ENCODE peak calls at places on chromosomes 7 and 10, in five cellular contexts. One of them, this sample, is unnamed.

GRCh38 chr10:12587408-12587807 is 238.1 kb downstream of the CAMK1D start:
- DNase-seq in tibial nerve: no peak
- DNase-seq in A549: no peak
- DNase-seq in HCT116: no peak
- DNase-seq in transverse colon: no peak
- DNase-seq in this sample: no peak

GRCh38 chr7:157782041-157782440 is 445.2 kb downstream of the DNAJB6 start:
- DNase-seq in A549: no peak
- DNase-seq in tibial nerve: no peak
- DNase-seq in HCT116: no peak
- DNase-seq in transverse colon: no peak
- DNase-seq in this sample: no peak

GRCh38 chr10:14665304-14665703 is 109.4 kb downstream of the FAM107B start:
- DNase-seq in tibial nerve: no peak
- DNase-seq in A549: peak; percentile 51
- DNase-seq in HCT116: no peak
- DNase-seq in transverse colon: no peak
- DNase-seq in this sample: no peak

GRCh38 chr7:35249537-35249907 is 4.4 kb downstream of the TBX20 start:
- DNase-seq in transverse colon: no peak
- DNase-seq in HCT116: no peak
- DNase-seq in tibial nerve: no peak
- DNase-seq in A549: no peak
- DNase-seq in this sample: no peak

GRCh38 chr7:128217972-128218652 is 23.0 kb upstream of the LEP start:
- DNase-seq in tibial nerve: no peak
- DNase-seq in A549: peak; percentile 36
- DNase-seq in HCT116: no peak
- DNase-seq in transverse colon: no peak
- DNase-seq in this sample: no peak

GRCh38 chr7:832292-832967 is at the start of gene SUN1:
- DNase-seq in HCT116: peak; percentile 87
- DNase-seq in tibial nerve: no peak
- DNase-seq in transverse colon: no peak
- DNase-seq in A549: peak; percentile 71
- DNase-seq in this sample: no peak

GRCh38 chr10:130146042-130146441 is 9.9 kb downstream of the GLRX3 start:
- DNase-seq in transverse colon: no peak
- DNase-seq in tibial nerve: no peak
- DNase-seq in A549: no peak
- DNase-seq in HCT116: no peak
- DNase-seq in this sample: no peak

GRCh38 chr10:4514445-4515108 is 311.4 kb upstream of the AKR1E2 start:
- DNase-seq in A549: no peak
- DNase-seq in transverse colon: peak; percentile 38
- DNase-seq in HCT116: no peak
- DNase-seq in tibial nerve: peak; percentile 43
- DNase-seq in this sample: peak; percentile 61

GRCh38 chr7:69246758-69247157 is 351.5 kb upstream of the AUTS2 start:
- DNase-seq in tibial nerve: peak; percentile 34
- DNase-seq in A549: no peak
- DNase-seq in transverse colon: peak; percentile 10
- DNase-seq in HCT116: no peak
- DNase-seq in this sample: no peak

GRCh38 chr7:137209151-137209822 is 134.2 kb downstream of the PTN start:
- DNase-seq in tibial nerve: no peak
- DNase-seq in A549: no peak
- DNase-seq in HCT116: no peak
- DNase-seq in transverse colon: no peak
- DNase-seq in this sample: no peak

DNA sequence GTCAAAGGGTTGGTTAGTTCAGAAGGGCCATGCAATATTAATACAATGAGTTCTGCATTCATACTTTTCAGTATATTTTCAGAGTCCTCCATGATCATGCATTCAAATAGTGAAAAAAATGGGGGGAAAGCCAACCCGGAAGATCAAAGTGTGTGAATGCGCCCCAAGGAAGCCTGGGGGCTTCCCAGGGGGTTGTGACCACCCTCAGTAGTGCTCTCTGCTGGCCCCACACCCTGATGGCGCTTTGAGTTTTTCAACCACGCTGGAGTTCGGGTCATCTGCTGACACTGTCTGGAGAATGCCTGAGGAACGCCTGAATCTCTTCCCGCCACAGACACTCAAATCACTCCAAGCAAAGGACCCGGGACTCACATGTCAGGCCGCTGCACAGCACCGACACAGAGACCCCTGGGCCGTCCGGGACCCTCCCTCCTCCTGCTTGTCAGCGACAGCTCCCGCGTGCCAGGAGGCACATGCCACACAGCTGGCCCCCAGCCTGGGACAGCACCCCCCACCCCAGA is 1.0 kb downstream of the TNS3 start:
- DNase-seq in HCT116: no peak
- DNase-seq in tibial nerve: no peak
- DNase-seq in A549: peak; percentile 64
- DNase-seq in transverse colon: no peak
- DNase-seq in this sample: no peak
- H3K4me1 ChIP-seq in HCT116: peaks cover 38% of the 10 kb centered on the region
- H3K4me1 ChIP-seq in tibial nerve: peaks cover 43% of the 10 kb centered on the region
- H3K4me1 ChIP-seq in A549: peaks cover 68% of the 10 kb centered on the region
- H3K4me1 ChIP-seq in transverse colon: peaks cover 12% of the 10 kb centered on the region
- H3K4me1 ChIP-seq in this sample: peaks cover 83% of the 10 kb centered on the region

DNA sequence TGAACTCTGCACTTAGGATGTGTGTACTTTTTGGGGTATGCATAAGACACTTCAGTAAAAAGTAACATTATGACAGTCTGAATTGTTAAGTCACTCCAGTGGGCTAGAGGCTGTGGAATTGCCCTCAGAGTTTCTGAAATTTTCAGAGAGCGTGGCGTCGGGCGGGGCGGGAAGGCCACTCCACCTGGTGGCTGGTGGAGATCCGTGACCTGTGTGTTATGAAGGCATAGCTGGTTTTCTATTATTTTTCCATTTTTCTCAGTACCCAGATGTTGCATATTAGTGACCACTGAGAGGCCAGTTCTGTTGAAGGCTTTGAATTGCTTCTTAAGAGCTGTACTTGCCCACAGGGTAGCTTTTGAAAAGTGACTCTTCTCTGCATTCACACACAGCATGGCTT is 52.5 kb downstream of the TACR2 start:
- DNase-seq in tibial nerve: no peak
- DNase-seq in transverse colon: no peak
- DNase-seq in HCT116: no peak
- DNase-seq in A549: no peak
- DNase-seq in this sample: no peak
- TF ChIP-seq CTCF in tibial nerve: no peak
- TF ChIP-seq CTCF in transverse colon: no peak
- TF ChIP-seq CTCF in HCT116: peak; percentile 12
- TF ChIP-seq CTCF in A549: no peak
- TF ChIP-seq CTCF in this sample: no peak

GRCh38 chr10:125025341-125025740 is 83.4 kb downstream of the ZRANB1 start:
- DNase-seq in HCT116: no peak
- DNase-seq in transverse colon: no peak
- DNase-seq in A549: no peak
- DNase-seq in tibial nerve: no peak
- DNase-seq in this sample: no peak

GRCh38 chr10:125023269-125023668 is 81.3 kb downstream of the ZRANB1 start:
- DNase-seq in HCT116: no peak
- DNase-seq in A549: no peak
- DNase-seq in tibial nerve: no peak
- DNase-seq in transverse colon: no peak
- DNase-seq in this sample: peak; percentile 44

GRCh38 chr10:125026036-125026931 is 84.4 kb downstream of the ZRANB1 start:
- DNase-seq in HCT116: no peak
- DNase-seq in A549: no peak
- DNase-seq in tibial nerve: no peak
- DNase-seq in transverse colon: no peak
- DNase-seq in this sample: peak; percentile 18

GRCh38 chr10:125023862-125024495 is 82.1 kb downstream of the ZRANB1 start:
- DNase-seq in A549: no peak
- DNase-seq in tibial nerve: peak; percentile 45
- DNase-seq in transverse colon: peak; percentile 62
- DNase-seq in HCT116: no peak
- DNase-seq in this sample: peak; percentile 47

DNA sequence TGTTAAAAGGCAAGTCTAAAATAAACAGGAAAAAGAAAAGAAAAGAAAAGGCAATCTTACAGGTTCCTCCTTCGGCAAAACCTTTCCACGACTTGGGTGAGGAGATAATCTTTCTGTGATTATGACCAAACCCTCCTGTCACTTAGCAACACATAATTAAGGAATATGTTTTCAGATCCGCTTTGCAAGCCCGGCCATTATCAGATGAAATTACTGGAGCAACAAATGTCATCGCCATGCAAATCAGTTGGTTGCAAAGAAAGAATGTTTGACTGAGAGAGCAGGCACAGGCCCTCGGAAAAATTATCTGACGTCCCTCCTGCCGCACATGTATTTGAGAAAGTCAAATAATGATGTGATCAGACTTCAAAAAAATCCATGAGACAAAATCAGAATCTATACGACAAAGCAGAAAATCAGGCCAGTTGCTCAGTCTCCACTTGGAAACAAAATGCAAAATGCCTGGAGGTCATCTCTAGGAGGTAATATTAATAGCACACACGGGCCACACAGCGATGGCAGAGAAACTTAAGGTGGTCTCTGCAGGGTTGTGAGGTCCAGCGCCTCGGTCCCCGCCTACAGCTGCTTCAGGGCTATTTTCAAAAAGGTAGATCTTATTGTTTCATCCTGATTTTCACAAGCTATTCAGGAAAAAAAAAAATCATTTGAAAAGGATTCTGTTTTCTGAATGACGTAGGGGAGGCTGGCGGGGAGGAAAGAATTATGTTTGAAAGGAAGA is 82.7 kb downstream of the ZRANB1 start:
- DNase-seq in tibial nerve: no peak
- DNase-seq in HCT116: no peak
- DNase-seq in A549: no peak
- DNase-seq in transverse colon: no peak
- DNase-seq in this sample: peak; percentile 22
- H3K4me3 ChIP-seq in tibial nerve: no peak overlapping the region
- H3K4me3 ChIP-seq in HCT116: no peak overlapping the region
- H3K4me3 ChIP-seq in A549: no peak overlapping the region
- H3K4me3 ChIP-seq in transverse colon: no peak overlapping the region
- H3K4me3 ChIP-seq in this sample: no peak overlapping the region

DNA sequence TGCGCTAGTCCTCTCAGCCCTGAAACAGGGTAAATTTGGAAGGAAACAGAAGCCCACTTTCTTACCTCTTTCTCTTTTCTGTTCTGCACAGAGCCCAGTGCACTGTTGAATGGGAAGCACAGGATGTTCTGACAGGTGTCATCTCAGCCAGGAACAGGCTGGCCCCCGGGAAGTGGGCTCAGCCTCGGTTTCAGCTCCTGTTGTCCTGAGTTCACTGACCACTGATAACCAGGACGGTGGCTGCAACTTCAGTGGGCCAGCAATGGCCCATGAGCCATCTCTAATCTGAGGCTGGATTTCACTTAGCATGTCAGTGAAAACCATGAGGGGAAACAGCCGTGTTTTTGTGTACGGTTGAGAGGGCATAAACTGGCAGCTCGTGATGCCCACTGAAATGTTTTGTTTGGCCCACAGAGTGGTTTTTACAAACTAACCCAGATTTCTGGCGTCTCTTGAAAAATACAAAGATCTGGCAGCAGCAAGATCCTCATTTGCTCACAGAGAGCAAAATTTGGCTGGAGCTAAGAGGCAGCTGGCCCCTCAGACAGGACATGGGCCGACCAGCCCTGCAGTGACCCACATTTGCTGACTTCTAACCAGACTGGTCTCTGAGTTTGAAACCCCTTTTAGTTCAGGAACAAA is 455.9 kb downstream of the PAXIP1 start:
- DNase-seq in transverse colon: no peak
- DNase-seq in A549: no peak
- DNase-seq in tibial nerve: no peak
- DNase-seq in HCT116: no peak
- DNase-seq in this sample: no peak
- H3K4me1 ChIP-seq in transverse colon: no peaks in the 10 kb centered on the region
- H3K4me1 ChIP-seq in A549: no peaks in the 10 kb centered on the region
- H3K4me1 ChIP-seq in tibial nerve: no peaks in the 10 kb centered on the region
- H3K4me1 ChIP-seq in HCT116: no peaks in the 10 kb centered on the region
- H3K4me1 ChIP-seq in this sample: no peaks in the 10 kb centered on the region

DNA sequence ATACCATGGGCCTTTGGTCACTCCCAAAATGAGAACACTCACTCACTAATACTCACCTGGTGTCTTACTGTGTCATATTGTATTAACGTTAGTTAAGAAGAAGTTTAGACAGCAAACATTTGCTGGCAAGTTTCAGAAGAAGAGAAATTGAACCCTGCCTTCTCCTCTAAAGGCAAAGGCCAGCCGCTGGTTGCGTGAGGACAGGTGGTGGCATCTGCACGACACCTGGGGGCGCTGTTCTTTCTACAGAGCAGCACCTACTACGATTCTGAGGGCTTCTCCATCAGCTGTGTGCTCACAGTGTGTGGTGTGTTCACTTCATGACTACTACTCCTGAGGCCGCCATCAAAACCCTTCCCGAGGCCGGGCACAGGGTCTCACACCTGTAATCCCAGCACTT is 17.9 kb upstream of the CLEC2L start:
- DNase-seq in HCT116: peak; percentile 15
- DNase-seq in tibial nerve: no peak
- DNase-seq in A549: peak; percentile 44
- DNase-seq in transverse colon: no peak
- DNase-seq in this sample: no peak
- TF ChIP-seq CTCF in HCT116: peak; percentile 66
- TF ChIP-seq CTCF in tibial nerve: no peak
- TF ChIP-seq CTCF in A549: peak; percentile 23
- TF ChIP-seq CTCF in transverse colon: no peak
- TF ChIP-seq CTCF in this sample: peak; percentile 10

DNA sequence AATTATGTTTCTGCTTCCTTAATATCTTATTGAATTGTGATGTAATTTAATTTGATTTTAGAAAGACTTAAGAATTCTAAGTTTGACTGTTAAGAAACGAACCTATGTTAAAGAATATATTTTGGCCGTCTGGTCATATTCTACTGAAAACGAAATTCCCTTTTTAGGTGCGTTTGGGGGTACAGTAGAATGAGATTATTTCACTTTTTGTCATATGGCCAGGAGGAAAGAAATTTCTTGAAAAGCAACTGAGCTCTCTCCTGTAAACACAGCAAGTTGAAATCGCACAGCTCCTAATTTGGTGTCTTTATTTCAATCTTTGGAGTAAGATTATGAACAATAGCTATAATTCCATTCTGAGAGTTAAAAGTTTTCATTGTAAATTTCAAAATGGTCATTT is 227.6 kb downstream of the CACNB2 start:
- DNase-seq in A549: no peak
- DNase-seq in HCT116: no peak
- DNase-seq in transverse colon: no peak
- DNase-seq in tibial nerve: no peak
- DNase-seq in this sample: no peak
- H3K4me3 ChIP-seq in A549: no peak overlapping the region
- H3K4me3 ChIP-seq in HCT116: no peak overlapping the region
- H3K4me3 ChIP-seq in transverse colon: no peak overlapping the region
- H3K4me3 ChIP-seq in tibial nerve: no peak overlapping the region
- H3K4me3 ChIP-seq in this sample: no peak overlapping the region